ENCODE peak calls at places on chromosomes 11 and 22, in eight cellular contexts. H is HCT116, U is GM12878, J is Panc1, K is K562, G is GM23338, N is HepG2, C is upper lobe of left lung. Q is an unnamed sample.

GRCh38 chr11:57778318-57779037 is 16.9 kb downstream of the CTNND1 start:
- ATAC-seq in H (peak; percentile 81), U (peak; percentile 31), J (peak; percentile 94), K (peak; percentile 69), G (peak; percentile 71), N (peak; percentile 95), C (peak; percentile 91), Q (peak; percentile 93)

GRCh38 chr22:28969401-28970168 is 86.2 kb downstream of the ZNRF3 start:
- ATAC-seq in H (no peak), U (no peak), J (no peak), K (no peak), G (peak; percentile 54), N (peak; percentile 40), C (no peak), Q (no peak)

GRCh38 chr11:118531597-118532084 is 649 bp downstream of the TMEM25 start:
- ATAC-seq in H (peak; percentile 46), U (peak; percentile 2), J (no peak), K (no peak), G (peak; percentile 9), N (peak; percentile 37), C (no peak), Q (no peak)

GRCh38 chr22:36386351-36386899 is 1.3 kb downstream of the MYH9 start:
- ATAC-seq in H (no peak), U (peak; percentile 67), J (no peak), K (peak; percentile 25), G (peak; percentile 1), N (peak; percentile 5), C (peak; percentile 18), Q (no peak)

GRCh38 chr11:57072640-57073039 is 83.9 kb downstream of the OR5AK2 start:
- ATAC-seq in H (no peak), U (no peak), J (peak; percentile 80), K (no peak), G (no peak), N (no peak), C (peak; percentile 95), Q (peak; percentile 60)

GRCh38 chr22:26632422-26633155 is 10.8 kb downstream of the CRYBA4 start:
- ATAC-seq in H (no peak), U (no peak), J (no peak), K (peak; percentile 88), G (no peak), N (no peak), C (no peak), Q (peak; percentile 51)

GRCh38 chr11:6626971-6627761 is 7.9 kb upstream of the TPP1 start:
- ATAC-seq in H (no peak), U (no peak), J (no peak), K (no peak), G (no peak), N (no peak), C (no peak), Q (no peak)

GRCh38 chr11:119120639-119121007 is 757 bp upstream of the HINFP start:
- ATAC-seq in H (no peak), U (no peak), J (no peak), K (peak; percentile 20), G (no peak), N (peak; percentile 11), C (no peak), Q (no peak)

GRCh38 chr11:94128171-94128745 is 383 bp upstream of the PANX1 start:
- ATAC-seq in H (peak; percentile 31), U (peak; percentile 41), J (peak; percentile 19), K (peak; percentile 22), G (peak; percentile 51), N (peak; percentile 53), C (peak; percentile 22), Q (peak; percentile 23)

GRCh38 chr11:9803685-9804413 is 140.0 kb downstream of the SWAP70 start:
- ATAC-seq in H (no peak), U (no peak), J (peak; percentile 60), K (no peak), G (peak; percentile 61), N (no peak), C (peak; percentile 39), Q (no peak)

GRCh38 chr11:33891714-33892327 is at the start of gene LMO2:
- ATAC-seq in H (no peak), U (no peak), J (no peak), K (peak; percentile 84), G (no peak), N (no peak), C (no peak), Q (no peak)

GRCh38 chr22:25668437-25668836 is 73.6 kb upstream of the MYO18B start:
- ATAC-seq in H (no peak), U (no peak), J (no peak), K (no peak), G (no peak), N (peak; percentile 73), C (peak; percentile 61), Q (peak; percentile 43)

GRCh38 chr11:35077709-35078695 is 61.0 kb upstream of the CD44 start:
- ATAC-seq in H (no peak), U (peak; percentile 77), J (peak; percentile 69), K (no peak), G (no peak), N (no peak), C (no peak), Q (no peak)

GRCh38 chr22:45731798-45732495 is 60.3 kb downstream of the ATXN10 start:
- ATAC-seq in H (no peak), U (no peak), J (no peak), K (no peak), G (peak; percentile 25), N (no peak), C (peak; percentile 19), Q (no peak)

GRCh38 chr11:60931897-60932296 is 7.6 kb downstream of the TMEM132A start:
- ATAC-seq in H (no peak), U (peak; percentile 10), J (no peak), K (no peak), G (no peak), N (no peak), C (no peak), Q (no peak)
- TF ChIP-seq POLR2AphosphoS5 in H (no peak), U (no peak), J (no peak), K (no peak), G (no peak), N (no peak), C (no peak), Q (no peak)

DNA sequence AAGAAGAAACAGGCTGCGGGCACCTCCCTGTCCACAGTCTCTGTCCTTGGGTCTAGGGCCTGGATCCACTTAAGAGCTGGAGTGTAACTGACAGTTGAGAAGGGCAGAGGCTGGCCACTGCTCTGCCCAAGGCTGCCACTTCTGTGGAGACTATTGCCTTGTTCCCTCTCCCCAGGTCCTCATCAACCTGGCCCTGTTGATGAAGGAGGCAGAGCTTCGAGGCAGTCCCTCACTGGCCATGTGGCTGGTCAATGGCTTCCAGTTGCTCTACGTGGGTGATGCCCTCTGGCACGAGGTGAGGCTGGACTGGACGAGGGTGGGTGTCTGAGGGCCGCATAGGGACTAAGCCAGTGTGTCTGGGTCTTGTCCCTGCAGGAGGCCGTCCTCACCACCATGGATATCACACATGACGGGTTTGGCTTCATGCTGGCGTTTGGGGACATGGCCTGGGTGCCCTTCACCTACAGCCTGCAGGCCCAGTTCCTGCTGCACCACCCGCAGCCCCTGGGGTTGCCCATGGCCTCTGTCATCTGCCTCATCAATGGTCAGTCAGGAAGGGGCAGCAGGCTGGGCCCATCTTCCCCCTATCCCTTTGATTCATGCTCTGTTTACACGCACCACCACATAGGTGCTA is 2.8 kb downstream of the ZNHIT2 start:
- ATAC-seq in H (no peak), U (no peak), J (no peak), K (no peak), G (no peak), N (no peak), C (no peak), Q (no peak)
- TF ChIP-seq POLR2AphosphoS5 in H (no peak), U (peak; percentile 33), J (peak; percentile 46), K (no peak), G (no peak), N (no peak), C (no peak), Q (no peak)

GRCh38 chr11:59753650-59754493 is 1.3 kb upstream of the STX3 start:
- ATAC-seq in H (peak; percentile 46), U (peak; percentile 88), J (peak; percentile 69), K (peak; percentile 67), G (peak; percentile 58), N (peak; percentile 72), C (peak; percentile 87), Q (peak; percentile 69)
- TF ChIP-seq POLR2AphosphoS5 in H (no peak), U (no peak), J (peak; percentile 23), K (no peak), G (no peak), N (no peak), C (peak; percentile 21), Q (no peak)

DNA sequence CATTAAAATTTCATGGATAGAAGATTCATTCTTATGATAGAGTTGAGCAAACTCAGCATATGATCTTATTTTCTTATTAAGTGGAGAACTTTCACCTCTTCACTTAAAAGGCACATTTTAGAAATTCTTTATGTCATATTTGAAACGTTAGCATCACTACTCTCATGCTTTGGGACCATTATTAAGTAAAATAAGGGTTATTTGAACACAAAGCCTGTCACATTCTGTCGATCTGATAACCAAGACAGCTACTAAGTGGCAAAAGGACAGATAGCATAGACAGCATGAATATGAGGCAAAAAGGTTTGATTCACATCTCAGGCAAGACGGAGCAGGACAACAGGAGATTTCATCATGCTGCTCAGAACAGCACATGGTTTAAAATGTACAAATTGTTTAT is 247.6 kb upstream of the ANO3 start:
- ATAC-seq in H (no peak), U (no peak), J (no peak), K (no peak), G (no peak), N (no peak), C (no peak), Q (no peak)
- TF ChIP-seq POLR2AphosphoS5 in H (no peak), U (no peak), J (no peak), K (no peak), G (no peak), N (no peak), C (no peak), Q (no peak)

DNA sequence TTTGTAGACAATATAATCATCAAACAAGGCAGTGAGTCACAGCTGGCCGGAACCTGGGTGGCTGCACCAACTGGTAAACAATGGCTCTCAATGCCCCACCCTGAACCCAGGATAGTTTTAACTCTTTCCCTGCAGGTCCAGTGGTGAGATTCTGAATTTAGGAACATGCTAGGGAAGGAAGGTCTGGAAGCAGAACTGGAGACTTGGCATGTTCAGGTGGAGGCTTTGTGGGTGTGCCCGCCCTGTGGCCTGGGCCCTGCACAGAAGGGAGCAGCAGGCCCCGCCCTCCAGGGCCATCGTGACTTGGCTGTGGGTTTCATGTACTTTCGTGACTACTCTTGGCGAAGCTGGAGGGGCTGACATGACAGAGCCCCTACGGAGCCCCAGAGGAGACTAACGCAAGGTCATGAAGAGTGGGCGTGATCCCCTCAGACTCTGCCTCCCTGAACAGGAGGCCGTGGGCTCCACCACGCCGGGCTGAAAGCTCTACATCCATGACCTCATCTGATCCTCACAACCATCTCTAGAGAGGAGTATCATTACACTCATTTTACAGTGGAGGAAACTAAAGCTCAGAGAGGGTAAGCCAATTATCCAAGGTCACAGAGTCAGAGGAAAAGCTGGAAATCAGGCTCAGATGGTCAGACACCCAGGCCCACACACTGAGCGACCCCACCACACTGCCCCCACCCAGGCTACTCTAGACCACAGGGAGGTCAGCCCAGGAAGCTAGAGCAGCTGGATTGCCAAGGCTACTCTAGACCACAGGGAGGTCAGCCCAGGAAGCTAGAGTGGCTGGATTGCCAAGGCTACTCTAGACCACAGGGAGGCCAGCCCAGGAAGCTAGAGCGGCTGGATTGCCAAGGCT is 27.3 kb downstream of the MAFF start:
- ATAC-seq in H (peak; percentile 81), U (no peak), J (peak; percentile 75), K (no peak), G (no peak), N (no peak), C (peak; percentile 83), Q (peak; percentile 78)
- TF ChIP-seq POLR2AphosphoS5 in H (peak; percentile 41), U (no peak), J (no peak), K (no peak), G (no peak), N (no peak), C (peak; percentile 78), Q (peak; percentile 31)

GRCh38 chr11:115965754-115966504 is 461.7 kb upstream of the CADM1 start:
- ATAC-seq in H (no peak), U (no peak), J (no peak), K (no peak), G (no peak), N (peak; percentile 47), C (no peak), Q (no peak)
- TF ChIP-seq POLR2AphosphoS5 in H (no peak), U (no peak), J (no peak), K (no peak), G (no peak), N (no peak), C (no peak), Q (no peak)